ENCODE peak calls at places on chromosome 3, in ten cellular contexts. U is right lobe of liver, S is ovary, M is H1, E is heart left ventricle, Q is body of pancreas, O is IMR-90, Y is transverse colon, H is HCT116, J is A549. R is an unnamed sample.

GRCh38 chr3:132161608-132162007 is 126.8 kb upstream of the CPNE4 start:
- DNase-seq in S (no peak), E (no peak), M (peak; percentile 7), Q (no peak), O (no peak), Y (no peak), J (no peak), U (no peak), H (no peak), R (no peak)

GRCh38 chr3:158167737-158168469 is 58.0 kb downstream of the RSRC1 start:
- DNase-seq in M (no peak), H (peak; percentile 89), U (no peak), J (peak; percentile 79), S (no peak), Q (no peak), Y (no peak), O (peak; percentile 98), E (no peak), R (no peak)

GRCh38 chr3:87727783-87728182 is 331.0 kb downstream of the CGGBP1 start:
- DNase-seq in O (no peak), M (no peak), S (no peak), Y (no peak), U (no peak), H (no peak), Q (no peak), E (no peak), J (no peak), R (no peak)

GRCh38 chr3:137259709-137260108 is 301.9 kb downstream of the IL20RB start:
- DNase-seq in M (peak; percentile 13), S (no peak), Y (no peak), Q (no peak), E (no peak), O (no peak), H (no peak), J (no peak), U (no peak), R (no peak)

GRCh38 chr3:105387122-105387751 is 20.5 kb downstream of the ALCAM start:
- DNase-seq in O (peak; percentile 32), Q (no peak), H (no peak), E (no peak), Y (no peak), M (no peak), U (no peak), S (no peak), J (peak; percentile 93), R (no peak)

GRCh38 chr3:61452536-61452991 is 108.8 kb upstream of the PTPRG start:
- DNase-seq in U (no peak), E (no peak), M (no peak), H (no peak), Y (no peak), S (no peak), Q (no peak), O (peak; percentile 44), J (no peak), R (no peak)

GRCh38 chr3:51391566-51392300 is 648 bp downstream of the RBM15B start:
- DNase-seq in Y (peak; percentile 31), Q (peak; percentile 39), M (no peak), U (no peak), H (no peak), S (no peak), O (peak; percentile 28), J (no peak), E (peak; percentile 70), R (peak; percentile 54)

GRCh38 chr3:71646971-71647370 is 63.4 kb upstream of the FOXP1 start:
- DNase-seq in H (no peak), U (no peak), E (no peak), Q (no peak), O (no peak), J (no peak), S (no peak), Y (no peak), M (no peak), R (no peak)

GRCh38 chr3:176789281-176789705 is 408.0 kb downstream of the TBL1XR1 start:
- DNase-seq in M (no peak), Q (no peak), U (no peak), J (no peak), H (no peak), O (no peak), Y (no peak), S (no peak), E (no peak), R (no peak)

GRCh38 chr3:67289626-67290025 is 291.5 kb downstream of the KBTBD8 start:
- DNase-seq in M (no peak), E (no peak), H (no peak), Q (no peak), S (no peak), O (no peak), J (no peak), U (no peak), Y (no peak), R (no peak)

GRCh38 chr3:163033652-163034051 is 1537.0 kb downstream of the OTOL1 start:
- DNase-seq in S (no peak), Y (no peak), J (no peak), U (no peak), E (no peak), H (no peak), Q (no peak), M (no peak), O (no peak), R (no peak)

DNA sequence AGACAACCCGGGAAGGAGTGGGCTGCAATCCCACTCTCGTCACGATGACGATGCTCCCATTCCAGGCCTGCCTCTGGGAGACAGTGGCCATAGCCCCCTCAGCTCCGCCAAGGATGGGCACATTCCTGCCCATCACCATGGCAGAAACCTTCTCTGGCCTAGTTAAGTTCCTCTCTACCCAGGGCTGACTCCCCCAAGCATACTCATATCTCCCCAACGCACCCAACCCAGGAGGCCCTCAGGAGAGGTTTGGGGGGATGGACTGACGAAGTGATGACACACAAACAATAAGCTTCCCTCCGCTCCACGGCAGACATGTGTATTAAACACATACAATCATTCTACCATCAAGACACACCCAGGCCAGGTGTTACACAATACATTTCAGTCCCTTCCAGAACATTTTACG is 60.1 kb downstream of the VGLL4 start:
- DNase-seq in O (peak; percentile 57), Y (no peak), S (peak; percentile 27), J (no peak), Q (peak; percentile 8), H (no peak), M (no peak), E (no peak), U (no peak), R (no peak)
- H3K4me1 ChIP-seq in O (peaks cover 32% of the 10 kb centered on the region), Y (peaks cover 21% of the 10 kb centered on the region), S (peaks cover 35% of the 10 kb centered on the region), J (peaks cover 14% of the 10 kb centered on the region), Q (peaks cover 26% of the 10 kb centered on the region), H (peaks cover 9% of the 10 kb centered on the region), M (peaks cover 21% of the 10 kb centered on the region), E (peaks cover 52% of the 10 kb centered on the region), U (no peaks in the 10 kb centered on the region), R (no peaks in the 10 kb centered on the region)

GRCh38 chr3:40387895-40388254 is 891 bp downstream of the ENTPD3 start:
- DNase-seq in U (no peak), Q (no peak), H (no peak), M (no peak), S (no peak), E (no peak), J (no peak), O (no peak), Y (no peak), R (no peak)

GRCh38 chr3:40386213-40386612 is 771 bp upstream of the ENTPD3 start:
- DNase-seq in J (no peak), S (no peak), U (no peak), E (no peak), H (no peak), Y (no peak), Q (no peak), O (no peak), M (no peak), R (no peak)

GRCh38 chr3:40382617-40382979 is 4.4 kb upstream of the ENTPD3 start:
- DNase-seq in Y (no peak), U (no peak), M (no peak), E (no peak), Q (no peak), S (no peak), O (no peak), J (no peak), H (no peak), R (no peak)

GRCh38 chr3:40381904-40382616 is 4.9 kb upstream of the ENTPD3 start:
- DNase-seq in Y (no peak), S (no peak), H (no peak), M (no peak), Q (no peak), U (no peak), E (no peak), J (no peak), O (no peak), R (no peak)

GRCh38 chr3:40387001-40387894 is at the start of gene ENTPD3:
- DNase-seq in O (no peak), H (no peak), Y (peak; percentile 26), Q (peak; percentile 67), U (no peak), J (no peak), S (peak; percentile 25), M (peak; percentile 36), E (peak; percentile 62), R (peak; percentile 64)
- H3K4me3 ChIP-seq in O (peak within 1 kb of the TSS; percentile 28), H (no peak within 1 kb of the TSS), Y (no peak within 1 kb of the TSS), Q (peak within 1 kb of the TSS; percentile 37), U (peak within 1 kb of the TSS; percentile 2), J (peak within 1 kb of the TSS; percentile 36), S (peak within 1 kb of the TSS; percentile 25), M (peak within 1 kb of the TSS; percentile 59), E (peak within 1 kb of the TSS; percentile 19), R (peak within 1 kb of the TSS; percentile 38)

GRCh38 chr3:140015741-140016140 is 80.8 kb downstream of the CLSTN2 start:
- DNase-seq in E (no peak), O (no peak), J (no peak), M (no peak), Y (no peak), Q (no peak), U (no peak), H (no peak), S (no peak), R (no peak)

GRCh38 chr3:140014831-140015495 is 80.0 kb downstream of the CLSTN2 start:
- DNase-seq in Q (no peak), M (no peak), S (no peak), E (no peak), H (no peak), Y (no peak), O (no peak), U (no peak), J (no peak), R (no peak)

GRCh38 chr3:140021269-140021668 is 86.3 kb downstream of the CLSTN2 start:
- DNase-seq in H (no peak), S (no peak), J (no peak), E (no peak), Y (no peak), Q (no peak), M (no peak), U (no peak), O (no peak), R (no peak)

GRCh38 chr3:140019946-140020345 is 85.0 kb downstream of the CLSTN2 start:
- DNase-seq in E (no peak), Y (no peak), U (no peak), O (no peak), Q (no peak), M (no peak), S (no peak), H (no peak), J (no peak), R (no peak)

GRCh38 chr3:140018556-140018955 is 83.6 kb downstream of the CLSTN2 start:
- DNase-seq in O (no peak), M (no peak), H (no peak), Q (no peak), E (no peak), U (no peak), S (no peak), J (no peak), Y (no peak), R (no peak)
- TF ChIP-seq POLR2A in O (no peak), M (no peak), H (no peak), Q (no peak), E (no peak), U (no peak), S (no peak), J (no peak), Y (no peak), R (no peak)

GRCh38 chr3:80097674-80098073 is 329.9 kb upstream of the ROBO1 start:
- DNase-seq in S (no peak), H (no peak), Y (no peak), Q (no peak), O (no peak), U (no peak), M (no peak), J (no peak), E (no peak), R (no peak)
- H3K4me1 ChIP-seq in S (no peaks in the 10 kb centered on the region), H (no peaks in the 10 kb centered on the region), Y (no peaks in the 10 kb centered on the region), Q (no peaks in the 10 kb centered on the region), O (no peaks in the 10 kb centered on the region), U (no peaks in the 10 kb centered on the region), M (no peaks in the 10 kb centered on the region), J (no peaks in the 10 kb centered on the region), E (no peaks in the 10 kb centered on the region), R (no peaks in the 10 kb centered on the region)